ENCODE peak calls at places on chromosomes 16 and 17, in six cellular contexts. F is neuronal stem cell, Q is H9, V is mesenchymal stem cell, H is H1, D is mesendoderm. U is an unnamed sample.

GRCh38 chr17:63848834-63849689 is 6.6 kb upstream of the SMARCD2 start:
- DNase-seq in V (peak), F (peak), Q (peak), D (peak), H (peak), U (peak)

GRCh38 chr17:15236281-15237105 is 28.6 kb downstream of the PMP22 start:
- DNase-seq in Q (peak), V (peak), H (no peak), D (peak), F (no peak), U (peak)

GRCh38 chr16:1688807-1689560 is 10.9 kb downstream of the JPT2 start:
- DNase-seq in F (no peak), H (no peak), Q (no peak), V (peak), D (no peak), U (no peak)

GRCh38 chr17:27651411-27652345 is 20.7 kb downstream of the LGALS9 start:
- DNase-seq in D (peak), H (no peak), Q (peak), F (peak), V (peak), U (peak)

GRCh38 chr17:82662711-82663261 is 14.5 kb upstream of the WDR45B start:
- DNase-seq in H (no peak), D (no peak), F (no peak), V (no peak), Q (no peak), U (no peak)

GRCh38 chr17:57158296-57158695 is 73.2 kb downstream of the AKAP1 start:
- DNase-seq in Q (no peak), V (no peak), H (no peak), F (no peak), D (peak), U (no peak)

GRCh38 chr16:65305588-65305987 is 183.7 kb upstream of the CDH11 start:
- DNase-seq in Q (no peak), D (peak), V (no peak), H (no peak), F (no peak), U (no peak)

GRCh38 chr16:27822529-27823437 is 240.7 kb downstream of the GSG1L start:
- DNase-seq in F (no peak), V (no peak), D (no peak), Q (no peak), H (no peak), U (no peak)

GRCh38 chr16:81599034-81599744 is 154.6 kb downstream of the CMIP start:
- DNase-seq in F (no peak), D (no peak), H (no peak), V (no peak), Q (no peak), U (no peak)
- H3K23ac ChIP-seq in F (no peak), D (no peak), H (no peak), V (no peak), Q (no peak), U (no peak)

DNA sequence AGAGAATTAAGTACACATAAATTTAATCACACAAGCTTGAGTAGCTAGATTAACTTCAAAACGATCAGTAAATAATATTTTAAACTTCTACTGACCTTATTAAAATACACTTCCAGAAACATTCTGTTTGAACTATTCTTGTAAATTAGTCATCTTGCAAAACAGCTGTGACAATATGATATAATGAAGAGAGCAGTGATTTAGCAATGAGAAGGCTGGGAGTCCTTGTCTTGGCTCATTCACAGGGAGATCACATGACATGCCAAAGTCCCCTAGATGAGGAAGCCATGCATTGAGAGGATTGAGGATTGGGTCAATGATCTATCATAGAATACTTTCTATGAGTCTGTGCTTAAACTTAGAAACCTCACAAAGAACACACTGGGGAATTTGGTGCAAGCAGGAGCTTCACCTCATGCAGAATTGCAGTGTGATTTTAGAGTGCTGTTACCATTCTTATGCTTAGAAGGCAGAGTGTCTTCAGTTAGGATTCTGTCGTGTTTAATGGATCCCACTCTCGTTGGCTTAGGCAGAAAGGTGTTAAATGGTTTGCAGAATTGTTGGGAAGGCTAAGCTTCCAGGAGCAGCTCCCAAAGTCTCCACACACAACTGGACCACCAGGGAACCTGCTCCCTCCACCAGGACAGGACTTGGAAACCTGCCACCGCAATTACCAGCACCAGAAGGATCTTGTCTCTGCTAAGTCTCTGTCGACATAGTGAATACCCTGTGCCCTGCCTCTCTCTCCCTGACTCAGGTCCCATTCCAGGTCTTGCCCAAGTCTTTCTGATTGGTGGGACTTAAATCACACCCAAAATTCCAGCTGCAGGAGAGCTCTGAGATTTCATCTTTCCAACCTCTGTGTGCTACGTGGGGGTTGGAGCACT is 87.1 kb downstream of the USP22 start:
- DNase-seq in F (no peak), H (no peak), D (no peak), Q (no peak), V (peak), U (peak)
- H3K4me2 ChIP-seq in F (no peak), H (no peak), D (no peak), Q (no peak), V (no peak), U (no peak)

GRCh38 chr16:3745751-3746355 is 28.5 kb upstream of the TRAP1 start:
- DNase-seq in F (peak), H (no peak), Q (no peak), V (no peak), D (no peak), U (peak)
- H3K23ac ChIP-seq in F (no peak), H (no peak), Q (no peak), V (no peak), D (no peak), U (no peak)

GRCh38 chr16:66529475-66529874 is 20.4 kb downstream of the TK2 start:
- DNase-seq in D (no peak), V (no peak), Q (no peak), H (no peak), F (no peak), U (no peak)

GRCh38 chr16:66523861-66524354 is 26.0 kb downstream of the TK2 start:
- DNase-seq in V (no peak), H (no peak), Q (no peak), F (no peak), D (no peak), U (no peak)

GRCh38 chr16:66524601-66525164 is 25.2 kb downstream of the TK2 start:
- DNase-seq in F (no peak), H (no peak), D (no peak), Q (no peak), V (no peak), U (no peak)

GRCh38 chr16:66525396-66526180 is 24.3 kb downstream of the TK2 start:
- DNase-seq in F (no peak), V (peak), D (no peak), H (no peak), Q (no peak), U (no peak)

GRCh38 chr16:66528294-66528693 is 21.6 kb downstream of the TK2 start:
- DNase-seq in H (no peak), V (no peak), Q (no peak), D (no peak), F (no peak), U (no peak)
- H3K4me2 ChIP-seq in H (no peak), V (no peak), Q (no peak), D (no peak), F (no peak), U (no peak)

GRCh38 chr17:41411072-41411840 is 13.1 kb downstream of the KRT37 start:
- DNase-seq in H (no peak), V (no peak), D (no peak), F (no peak), Q (no peak), U (no peak)
- H3K23ac ChIP-seq in H (no peak), V (no peak), D (no peak), F (no peak), Q (no peak), U (no peak)